ENCODE peak calls at places on chromosomes 6 and 20, in seven cellular contexts. B, P, I, Q, O, C and M are unnamed samples.

GRCh38 chr20:33096921-33097320 is 17.5 kb downstream of the BPIFB4 start:
- DNase-seq in Q (peak), C (no peak), O (no peak), P (no peak), B (no peak), I (no peak), M (no peak)

GRCh38 chr6:38503032-38503784 is 136.5 kb downstream of the BTBD9 start:
- DNase-seq in Q (no peak), O (no peak), P (no peak), I (no peak), B (no peak), C (no peak), M (no peak)

GRCh38 chr6:123360359-123360758 is 276.4 kb downstream of the TRDN start:
- DNase-seq in P (no peak), Q (no peak), B (no peak), C (no peak), I (no peak), O (no peak), M (no peak)

GRCh38 chr6:37731888-37732287 is 34.2 kb upstream of the MDGA1 start:
- DNase-seq in B (no peak), I (peak), Q (no peak), C (no peak), P (no peak), O (peak), M (no peak)

GRCh38 chr20:48679603-48680002 is 148.2 kb downstream of the PREX1 start:
- DNase-seq in B (no peak), P (no peak), I (no peak), C (no peak), Q (no peak), O (no peak), M (no peak)

GRCh38 chr6:43427406-43428111 is at the start of gene ABCC10:
- DNase-seq in Q (peak), I (peak), B (peak), O (peak), P (peak), C (peak), M (peak)

GRCh38 chr6:111119550-111120329 is 32.4 kb downstream of the SLC16A10 start:
- DNase-seq in P (no peak), I (no peak), O (no peak), B (no peak), C (no peak), Q (no peak), M (no peak)

GRCh38 chr6:40721252-40721936 is 134.2 kb upstream of the LRFN2 start:
- DNase-seq in I (no peak), B (no peak), P (no peak), Q (no peak), C (no peak), O (no peak), M (no peak)

GRCh38 chr6:9467746-9468145 is 947.1 kb downstream of the TFAP2A start:
- DNase-seq in B (no peak), C (no peak), I (no peak), P (no peak), Q (no peak), O (no peak), M (peak)

GRCh38 chr20:44038681-44039123 is 124.0 kb downstream of the TOX2 start:
- DNase-seq in P (no peak), B (no peak), C (peak), I (no peak), O (no peak), Q (no peak), M (no peak)

GRCh38 chr20:11091496-11091895 is 417.7 kb upstream of the JAG1 start:
- DNase-seq in O (no peak), I (no peak), P (no peak), C (no peak), Q (no peak), B (no peak), M (peak)

GRCh38 chr20:58518387-58518786 is 3.2 kb upstream of the APCDD1L start:
- DNase-seq in C (no peak), I (no peak), B (no peak), P (no peak), O (no peak), Q (no peak), M (no peak)

GRCh38 chr6:56772737-56773184 is 130.1 kb upstream of the DST start:
- DNase-seq in O (no peak), I (no peak), B (peak), Q (peak), P (peak), C (peak), M (peak)

GRCh38 chr20:48317578-48317977 is 510.2 kb downstream of the PREX1 start:
- DNase-seq in C (no peak), Q (no peak), I (no peak), O (no peak), B (no peak), P (no peak), M (no peak)

GRCh38 chr6:90343581-90343980 is 46.9 kb upstream of the BACH2 start:
- DNase-seq in P (no peak), O (no peak), B (no peak), Q (no peak), C (no peak), I (no peak), M (no peak)

GRCh38 chr6:122610690-122611455 is 668 bp downstream of the PKIB start:
- DNase-seq in C (no peak), O (no peak), Q (peak), P (no peak), B (peak), I (no peak), M (no peak)

GRCh38 chr6:44642870-44643522 is 255.5 kb downstream of the CDC5L start:
- DNase-seq in P (no peak), C (no peak), I (no peak), B (no peak), Q (no peak), O (peak), M (no peak)

GRCh38 chr6:42962502-42963178 is 2.1 kb downstream of the GNMT start:
- DNase-seq in O (no peak), B (no peak), I (no peak), C (no peak), P (no peak), Q (no peak), M (no peak)

GRCh38 chr6:6599468-6599873 is 11.0 kb downstream of the LY86 start:
- DNase-seq in P (no peak), Q (no peak), B (no peak), C (peak), O (no peak), I (no peak), M (no peak)

GRCh38 chr6:7145269-7146078 is 37.7 kb downstream of the RREB1 start:
- DNase-seq in Q (no peak), O (no peak), C (no peak), I (no peak), P (no peak), B (no peak), M (no peak)

GRCh38 chr20:6530254-6530653 is 237.2 kb upstream of the BMP2 start:
- DNase-seq in B (no peak), Q (no peak), P (no peak), C (no peak), I (no peak), O (no peak), M (no peak)

GRCh38 chr6:159522877-159523547 is 170.0 kb downstream of the SOD2 start:
- DNase-seq in C (no peak), B (no peak), O (no peak), P (no peak), Q (no peak), I (no peak), M (no peak)

GRCh38 chr6:109944448-109944847 is 33.7 kb upstream of the GPR6 start:
- DNase-seq in C (no peak), O (no peak), I (no peak), B (no peak), P (peak), Q (no peak), M (no peak)

GRCh38 chr20:3825526-3825925 is 5.2 kb downstream of the AP5S1 start:
- DNase-seq in B (no peak), C (no peak), Q (no peak), O (no peak), I (no peak), P (no peak), M (no peak)

GRCh38 chr20:42391807-42392206 is 773.6 kb upstream of the CHD6 start:
- DNase-seq in Q (no peak), I (no peak), P (no peak), O (no peak), C (no peak), B (no peak), M (no peak)

GRCh38 chr6:50706575-50706974 is 6.8 kb upstream of the TFAP2D start:
- DNase-seq in O (no peak), Q (no peak), P (no peak), B (no peak), C (no peak), I (no peak), M (no peak)

GRCh38 chr20:25683050-25683449 is 13.6 kb downstream of the ZNF337 start:
- DNase-seq in C (no peak), I (no peak), Q (no peak), B (no peak), O (no peak), P (no peak), M (no peak)

GRCh38 chr6:87243812-87244211 is 78.6 kb upstream of the SMIM8 start:
- DNase-seq in C (no peak), P (no peak), B (no peak), I (no peak), Q (no peak), O (no peak), M (no peak)

GRCh38 chr20:10972219-10972860 is 298.5 kb upstream of the JAG1 start:
- DNase-seq in P (no peak), B (no peak), Q (no peak), I (no peak), C (no peak), O (no peak), M (no peak)

GRCh38 chr6:119575721-119576120 is 226.2 kb upstream of the MAN1A1 start:
- DNase-seq in P (no peak), C (no peak), B (no peak), I (no peak), O (no peak), Q (no peak), M (no peak)